ENCODE peak calls at places on chromosomes 2 and 18, in nine cellular contexts. R is nucleus accumbens; D is NCI-H774; Q is stimulated activated CD4-positive, alpha-beta T cell treated with anti-CD3 and anti-CD28 coated beads, Interleukin-2, amount 100 ng/mL, for 24 hours; H is fibroblast of mammary gland; S is CD8-positive, alpha-beta memory T cell; Y is tibial artery; F is kidney tubule cell; X is hepatic stellate cell. W is an unnamed sample.

GRCh38 chr2:85766214-85766613 is 12.4 kb downstream of the ATOH8 start:
- DNase-seq in R (no peak), D (no peak), Q (no peak), H (no peak), S (no peak), Y (no peak), F (no peak), X (no peak), W (no peak)

GRCh38 chr2:241797441-241798080 is 11.4 kb upstream of the NEU4 start:
- DNase-seq in R (no peak), D (no peak), Q (no peak), H (no peak), S (no peak), Y (no peak), F (no peak), X (peak), W (peak)

GRCh38 chr2:134245340-134245984 is 8.4 kb upstream of the MGAT5 start:
- DNase-seq in R (peak), D (peak), Q (peak), H (peak), S (peak), Y (peak), F (peak), X (peak), W (peak)

GRCh38 chr2:101386599-101387150 is 628 bp downstream of the CREG2 start:
- DNase-seq in R (no peak), D (no peak), Q (no peak), H (no peak), S (no peak), Y (no peak), F (no peak), X (no peak), W (no peak)

GRCh38 chr2:85308951-85309555 is 18.7 kb downstream of the TGOLN2 start:
- DNase-seq in R (peak), D (peak), Q (no peak), H (peak), S (no peak), Y (peak), F (peak), X (no peak), W (peak)

GRCh38 chr2:20523053-20523452 is 76.2 kb downstream of the RHOB start:
- DNase-seq in R (no peak), D (no peak), Q (no peak), H (no peak), S (no peak), Y (no peak), F (peak), X (no peak), W (no peak)

GRCh38 chr2:177314194-177314593 is 49.7 kb upstream of the NFE2L2 start:
- DNase-seq in R (no peak), D (no peak), Q (no peak), H (peak), S (no peak), Y (no peak), F (no peak), X (no peak), W (no peak)

GRCh38 chr2:196181484-196181883 is 10.1 kb upstream of the STK17B start:
- DNase-seq in R (no peak), D (peak), Q (no peak), H (no peak), S (no peak), Y (no peak), F (no peak), X (no peak), W (no peak)

GRCh38 chr18:9380571-9381390 is 46.2 kb downstream of the TWSG1 start:
- DNase-seq in R (no peak), D (peak), Q (no peak), H (peak), S (no peak), Y (no peak), F (no peak), X (peak), W (no peak)

GRCh38 chr18:28176933-28177827 is at the start of gene CDH2:
- DNase-seq in R (peak), D (peak), Q (no peak), H (peak), S (no peak), Y (no peak), F (peak), X (peak), W (peak)

GRCh38 chr2:30708491-30709290 is 98.6 kb downstream of the CAPN13 start:
- DNase-seq in R (no peak), D (no peak), Q (no peak), H (peak), S (no peak), Y (peak), F (no peak), X (peak), W (no peak)

GRCh38 chr2:195824478-195824877 is 167.5 kb downstream of the SLC39A10 start:
- DNase-seq in R (no peak), D (no peak), Q (no peak), H (no peak), S (no peak), Y (no peak), F (peak), X (no peak), W (no peak)

GRCh38 chr18:13447621-13448020 is 229.1 kb downstream of the LDLRAD4 start:
- DNase-seq in R (no peak), D (peak), Q (no peak), H (peak), S (no peak), Y (peak), F (peak), X (peak), W (peak)

GRCh38 chr2:100422320-100422719 is 4.9 kb upstream of the CHST10 start:
- DNase-seq in R (peak), D (no peak), Q (no peak), H (peak), S (no peak), Y (no peak), F (peak), X (peak), W (no peak)

GRCh38 chr2:138724296-138724695 is 55.9 kb downstream of the NXPH2 start:
- DNase-seq in R (no peak), D (no peak), Q (no peak), H (peak), S (no peak), Y (no peak), F (peak), X (no peak), W (no peak)

GRCh38 chr18:23503967-23504352 is 649 bp downstream of the RMC1 start:
- DNase-seq in R (no peak), D (no peak), Q (no peak), H (no peak), S (no peak), Y (no peak), F (no peak), X (no peak), W (no peak)

GRCh38 chr2:236593956-236594355 is 24.3 kb downstream of the ACKR3 start:
- DNase-seq in R (no peak), D (no peak), Q (no peak), H (no peak), S (no peak), Y (no peak), F (no peak), X (no peak), W (no peak)

GRCh38 chr18:54734059-54734458 is 94.2 kb upstream of the RAB27B start:
- DNase-seq in R (no peak), D (no peak), Q (no peak), H (peak), S (no peak), Y (no peak), F (peak), X (peak), W (no peak)

W was measured in psoas muscle.